ENCODE peak calls at places on chromosome 14, in six cellular contexts. H is GM12878, W is HepG2, E is H1, C is SK-N-SH, M is K562. S is an unnamed sample.

GRCh38 chr14:31945074-31945613 is 132.0 kb upstream of the ARHGAP5 start:
- DNase-seq in C (peak; percentile 70), E (no peak), M (no peak), H (no peak), W (peak; percentile 60), S (no peak)

GRCh38 chr14:96727490-96727889 is 69.7 kb upstream of the VRK1 start:
- DNase-seq in C (no peak), W (no peak), H (no peak), M (no peak), E (no peak), S (no peak)

GRCh38 chr14:58617619-58618018 is 20.1 kb upstream of the DACT1 start:
- DNase-seq in C (no peak), E (no peak), W (no peak), H (no peak), M (no peak), S (no peak)

GRCh38 chr14:75497191-75497590 is 25.1 kb upstream of the BATF start:
- DNase-seq in C (no peak), M (no peak), W (no peak), E (no peak), H (no peak), S (peak; percentile 71)

GRCh38 chr14:84874436-84874835 is 655.5 kb upstream of the FLRT2 start:
- DNase-seq in H (no peak), W (no peak), C (no peak), M (no peak), E (no peak), S (no peak)

GRCh38 chr14:55556929-55557623 is 22.9 kb upstream of the KTN1 start:
- DNase-seq in C (peak; percentile 66), W (peak; percentile 34), E (no peak), H (no peak), M (no peak), S (no peak)

GRCh38 chr14:61347771-61348443 is 26.5 kb downstream of the PRKCH start:
- DNase-seq in E (no peak), C (no peak), W (no peak), M (no peak), H (no peak), S (no peak)

GRCh38 chr14:90544971-90545370 is 148.1 kb downstream of the CALM1 start:
- DNase-seq in W (no peak), C (no peak), H (no peak), E (no peak), M (no peak), S (no peak)

GRCh38 chr14:66610154-66610563 is 102.2 kb downstream of the GPHN start:
- DNase-seq in M (peak; percentile 1), E (peak; percentile 3), C (no peak), H (no peak), W (peak; percentile 7), S (no peak)

GRCh38 chr14:63726499-63726898 is 1.4 kb downstream of the SGPP1 start:
- DNase-seq in C (no peak), M (no peak), H (no peak), E (no peak), W (peak; percentile 17), S (no peak)

GRCh38 chr14:70585221-70585620 is 15.2 kb downstream of the MED6 start:
- DNase-seq in H (no peak), W (no peak), C (no peak), M (no peak), E (no peak), S (no peak)

GRCh38 chr14:75854247-75854799 is 127.5 kb downstream of the TGFB3 start:
- DNase-seq in C (no peak), H (no peak), M (no peak), W (no peak), E (no peak), S (no peak)

GRCh38 chr14:96285667-96286066 is 29.7 kb downstream of the BDKRB1 start:
- DNase-seq in W (no peak), E (no peak), M (no peak), H (no peak), C (peak; percentile 77), S (no peak)

GRCh38 chr14:30330452-30330851 is 228.5 kb upstream of the G2E3 start:
- DNase-seq in M (peak; percentile 26), C (peak; percentile 8), H (no peak), W (no peak), E (no peak), S (no peak)

GRCh38 chr14:35341454-35342159 is 49.4 kb downstream of the PSMA6 start:
- DNase-seq in M (no peak), W (peak; percentile 91), E (no peak), H (no peak), C (peak; percentile 73), S (peak; percentile 90)

GRCh38 chr14:98385851-98386250 is 886.1 kb downstream of the BCL11B start:
- DNase-seq in W (no peak), M (no peak), H (no peak), E (no peak), C (no peak), S (no peak)

DNA sequence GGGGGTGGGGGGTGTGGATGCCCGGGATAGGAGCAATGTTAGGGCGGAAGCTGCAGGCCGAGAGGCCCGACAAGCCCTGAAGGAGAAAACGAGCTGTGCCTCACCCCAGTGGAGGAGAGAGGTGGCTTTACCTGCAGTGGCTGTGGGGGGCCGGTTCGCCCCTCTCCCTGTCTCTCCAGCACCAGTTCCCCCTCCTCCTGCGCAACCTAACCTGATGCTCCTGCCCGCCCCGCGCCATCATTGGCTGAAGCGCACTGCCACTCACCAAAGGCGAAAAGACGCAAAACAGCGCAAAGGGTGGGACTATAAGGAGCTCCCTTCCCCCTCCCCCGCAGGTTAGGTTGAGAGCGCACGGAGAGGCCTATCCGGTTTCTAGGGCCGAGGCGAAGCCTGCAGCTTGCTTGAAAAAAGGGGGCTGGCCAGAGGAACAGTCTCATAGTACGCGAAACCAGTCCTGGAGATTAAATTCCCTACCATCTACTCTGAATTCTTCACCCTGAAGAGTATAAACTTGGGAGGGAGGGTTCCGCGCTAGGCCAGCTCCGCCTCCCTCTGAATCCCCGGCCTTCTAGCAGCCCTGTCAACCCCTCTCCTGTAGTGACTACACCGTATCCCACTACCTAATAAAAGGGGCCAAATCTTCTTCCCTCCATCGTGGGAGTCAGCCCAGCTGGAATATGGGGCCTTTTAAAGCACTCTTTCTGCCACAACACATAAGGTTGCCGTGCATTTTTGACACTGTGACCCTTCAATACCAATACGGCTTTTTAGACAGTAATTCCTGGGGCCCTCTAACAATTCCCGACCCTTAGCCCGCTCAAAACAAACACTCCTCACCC is 18.6 kb downstream of the CHD8 start:
- DNase-seq in W (peak; percentile 100), H (peak; percentile 94), E (peak; percentile 95), M (peak; percentile 90), C (peak; percentile 93), S (peak; percentile 99)
- TF ChIP-seq GABPA in W (peak; percentile 89), H (peak; percentile 67), E (no peak), M (peak; percentile 72), C (peak; percentile 54), S (peak; percentile 31)

DNA sequence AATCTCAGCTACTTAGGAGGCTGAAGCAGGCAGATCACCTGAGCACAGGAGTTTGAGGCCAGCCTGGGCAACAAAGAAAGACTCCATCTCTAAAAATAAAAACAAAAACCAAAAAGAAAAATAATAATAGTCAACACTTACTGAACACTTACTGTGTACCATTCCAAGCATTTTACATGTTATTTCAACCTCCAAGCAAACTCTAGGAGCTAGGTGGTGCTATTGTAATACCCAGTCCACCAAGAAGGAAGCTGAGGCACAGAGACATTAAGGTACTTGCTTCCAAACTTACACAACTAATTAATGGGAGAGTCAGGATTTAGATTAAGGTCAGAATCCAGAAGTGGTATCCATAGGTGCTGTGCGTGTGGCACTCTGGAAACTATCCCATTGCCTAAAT is 13.7 kb upstream of the OR6J1 start:
- DNase-seq in C (no peak), H (no peak), E (no peak), M (no peak), W (peak; percentile 59), S (no peak)
- TF ChIP-seq GABPA in C (no peak), H (no peak), E (no peak), M (no peak), W (no peak), S (no peak)

GRCh38 chr14:67746927-67747326 is 45.2 kb downstream of the RDH12 start:
- DNase-seq in E (no peak), H (peak; percentile 17), W (no peak), C (no peak), M (no peak), S (no peak)
- TF ChIP-seq GABPA in E (no peak), H (no peak), W (no peak), C (no peak), M (no peak), S (no peak)

GRCh38 chr14:105067969-105068301 is 2.7 kb upstream of the GPR132 start:
- DNase-seq in W (no peak), C (no peak), M (no peak), E (no peak), H (no peak), S (no peak)

GRCh38 chr14:105067140-105067968 is 2.1 kb upstream of the GPR132 start:
- DNase-seq in W (no peak), M (no peak), E (no peak), H (peak; percentile 55), C (no peak), S (peak; percentile 57)

GRCh38 chr14:105065280-105066228 is at the start of gene GPR132:
- DNase-seq in C (no peak), W (no peak), M (no peak), H (peak; percentile 93), E (no peak), S (peak; percentile 100)

GRCh38 chr14:105064721-105065143 is 498 bp downstream of the GPR132 start:
- DNase-seq in W (peak; percentile 36), M (peak; percentile 28), C (peak; percentile 44), H (no peak), E (no peak), S (peak; percentile 88)

GRCh38 chr14:105066285-105067071 is 1.2 kb upstream of the GPR132 start:
- DNase-seq in H (no peak), W (no peak), E (no peak), C (no peak), M (no peak), S (no peak)
- TF ChIP-seq GABPA in H (no peak), W (no peak), E (no peak), C (no peak), M (no peak), S (no peak)

GRCh38 chr14:99854831-99855230 is 61.6 kb downstream of the EML1 start:
- DNase-seq in E (no peak), W (no peak), H (no peak), C (no peak), M (no peak), S (peak; percentile 48)

GRCh38 chr14:99846808-99847207 is 53.6 kb downstream of the EML1 start:
- DNase-seq in C (no peak), H (no peak), E (no peak), M (no peak), W (no peak), S (no peak)

GRCh38 chr14:99855271-99855670 is 62.1 kb downstream of the EML1 start:
- DNase-seq in C (no peak), M (no peak), E (no peak), W (no peak), H (no peak), S (no peak)

GRCh38 chr14:99853206-99853605 is 60.0 kb downstream of the EML1 start:
- DNase-seq in E (no peak), M (no peak), W (no peak), H (no peak), C (peak; percentile 50), S (no peak)

DNA sequence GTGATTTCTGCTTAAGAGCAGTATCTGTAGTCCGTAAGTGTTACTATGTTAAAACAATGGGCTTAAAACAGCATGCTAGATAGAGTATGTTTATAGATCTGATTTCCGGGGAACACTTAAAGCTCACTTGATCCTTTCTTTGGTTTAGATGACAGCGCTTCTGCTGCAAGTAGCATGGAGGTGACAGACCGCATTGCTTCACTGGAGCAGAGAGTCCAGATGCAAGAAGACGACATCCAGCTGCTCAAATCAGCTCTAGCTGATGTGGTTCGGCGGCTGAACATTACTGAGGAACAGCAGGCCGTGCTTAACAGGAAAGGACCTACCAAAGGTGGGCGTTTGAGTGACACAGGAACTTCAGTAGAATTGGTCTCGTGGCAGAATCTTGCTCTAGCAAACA is 57.5 kb downstream of the EML1 start:
- DNase-seq in M (no peak), W (no peak), E (no peak), H (no peak), C (no peak), S (no peak)
- TF ChIP-seq GABPA in M (no peak), W (no peak), E (no peak), H (no peak), C (no peak), S (no peak)